ENCODE peak calls at places on chromosomes 6 and 20, in nine cellular contexts. Y is Peyer's patch, Z is astrocyte, R is breast epithelium, P is psoas muscle, M is body of pancreas, S is IMR-90, X is GM23338, L is esophagus squamous epithelium. C is an unnamed sample. For H3K4me1, the result is how much of the 10 kb centered on the place peaks cover.

GRCh38 chr6:157954150-157955117 is 27.2 kb upstream of the SYNJ2 start:
- DNase-seq in Y (peak), Z (no peak), R (no peak), P (no peak), M (peak), S (peak), X (peak), L (no peak), C (no peak)

GRCh38 chr6:4637691-4638433 is 138.3 kb upstream of the CDYL start:
- DNase-seq in Y (no peak), Z (peak), R (no peak), P (no peak), M (no peak), S (peak), X (no peak), L (no peak), C (no peak)

GRCh38 chr6:16081337-16081736 is 47.5 kb upstream of the MYLIP start:
- DNase-seq in Y (no peak), Z (no peak), R (no peak), P (no peak), M (no peak), S (no peak), X (no peak), L (no peak), C (no peak)

GRCh38 chr6:78611886-78612480 is 255.4 kb upstream of the IRAK1BP1 start:
- DNase-seq in Y (no peak), Z (no peak), R (no peak), P (no peak), M (no peak), S (no peak), X (peak), L (no peak), C (no peak)

GRCh38 chr6:160027931-160028330 is 59.0 kb downstream of the IGF2R start:
- DNase-seq in Y (no peak), Z (no peak), R (no peak), P (no peak), M (no peak), S (no peak), X (no peak), L (no peak), C (no peak)

GRCh38 chr6:150584065-150584464 is 15.6 kb upstream of the PLEKHG1 start:
- DNase-seq in Y (no peak), Z (no peak), R (no peak), P (no peak), M (no peak), S (no peak), X (no peak), L (no peak), C (no peak)

GRCh38 chr20:58889334-58890072 is 37.0 kb downstream of the GNAS start:
- DNase-seq in Y (no peak), Z (no peak), R (no peak), P (no peak), M (no peak), S (no peak), X (no peak), L (no peak), C (no peak)

GRCh38 chr6:112216699-112217551 is 37.4 kb downstream of the LAMA4 start:
- DNase-seq in Y (no peak), Z (peak), R (no peak), P (no peak), M (no peak), S (peak), X (no peak), L (no peak), C (no peak)

GRCh38 chr20:24963672-24964517 is 14.8 kb downstream of the CST7 start:
- DNase-seq in Y (no peak), Z (no peak), R (no peak), P (no peak), M (no peak), S (no peak), X (no peak), L (no peak), C (no peak)

GRCh38 chr6:119351005-119351394 is 1.4 kb upstream of the MAN1A1 start:
- DNase-seq in Y (no peak), Z (peak), R (no peak), P (no peak), M (no peak), S (peak), X (no peak), L (no peak), C (no peak)

GRCh38 chr6:144248470-144249301 is 36.4 kb upstream of the UTRN start:
- DNase-seq in Y (no peak), Z (peak), R (no peak), P (no peak), M (no peak), S (peak), X (no peak), L (no peak), C (no peak)

GRCh38 chr20:58691405-58691772 is 1.2 kb upstream of the NPEPL1 start:
- DNase-seq in Y (no peak), Z (no peak), R (no peak), P (no peak), M (no peak), S (no peak), X (no peak), L (no peak), C (no peak)

GRCh38 chr20:17648306-17648646 is 33.8 kb downstream of the RRBP1 start:
- DNase-seq in Y (peak), Z (no peak), R (no peak), P (peak), M (no peak), S (no peak), X (no peak), L (no peak), C (no peak)

GRCh38 chr20:64205611-64206026 is 41.4 kb downstream of the MYT1 start:
- DNase-seq in Y (no peak), Z (no peak), R (no peak), P (no peak), M (no peak), S (no peak), X (no peak), L (no peak), C (no peak)

GRCh38 chr6:90074161-90074560 is 179.9 kb downstream of the GJA10 start:
- DNase-seq in Y (no peak), Z (peak), R (no peak), P (no peak), M (no peak), S (peak), X (no peak), L (no peak), C (no peak)

GRCh38 chr6:116144590-116144989 is 18.7 kb upstream of the COL10A1 start:
- DNase-seq in Y (no peak), Z (peak), R (no peak), P (no peak), M (no peak), S (peak), X (no peak), L (no peak), C (no peak)

GRCh38 chr6:22621701-22622100 is 52.3 kb downstream of the HDGFL1 start:
- DNase-seq in Y (no peak), Z (no peak), R (no peak), P (no peak), M (no peak), S (no peak), X (no peak), L (no peak), C (no peak)

GRCh38 chr6:63799813-63800212 is 164.2 kb downstream of the PHF3 start:
- DNase-seq in Y (no peak), Z (no peak), R (no peak), P (no peak), M (no peak), S (no peak), X (no peak), L (no peak), C (no peak)

GRCh38 chr6:126804255-126805064 is 314.0 kb upstream of the RSPO3 start:
- DNase-seq in Y (no peak), Z (peak), R (no peak), P (no peak), M (peak), S (peak), X (peak), L (no peak), C (no peak)

GRCh38 chr6:167819640-167820039 is 7.1 kb upstream of the AFDN start:
- DNase-seq in Y (no peak), Z (no peak), R (no peak), P (no peak), M (no peak), S (no peak), X (no peak), L (no peak), C (no peak)

GRCh38 chr6:87391334-87391733 is 16.4 kb upstream of the CFAP206 start:
- DNase-seq in Y (no peak), Z (no peak), R (no peak), P (no peak), M (no peak), S (peak), X (peak), L (no peak), C (no peak)

GRCh38 chr6:2911171-2911570 is 8.1 kb upstream of the SERPINB9 start:
- DNase-seq in Y (no peak), Z (no peak), R (peak), P (no peak), M (no peak), S (no peak), X (no peak), L (no peak), C (no peak)

GRCh38 chr6:158879180-158879579 is 60.0 kb upstream of the EZR start:
- DNase-seq in Y (no peak), Z (peak), R (no peak), P (no peak), M (no peak), S (no peak), X (peak), L (no peak), C (no peak)

GRCh38 chr6:111941686-111942330 is 68.6 kb upstream of the FYN start:
- DNase-seq in Y (no peak), Z (no peak), R (no peak), P (no peak), M (no peak), S (no peak), X (no peak), L (no peak), C (no peak)

DNA sequence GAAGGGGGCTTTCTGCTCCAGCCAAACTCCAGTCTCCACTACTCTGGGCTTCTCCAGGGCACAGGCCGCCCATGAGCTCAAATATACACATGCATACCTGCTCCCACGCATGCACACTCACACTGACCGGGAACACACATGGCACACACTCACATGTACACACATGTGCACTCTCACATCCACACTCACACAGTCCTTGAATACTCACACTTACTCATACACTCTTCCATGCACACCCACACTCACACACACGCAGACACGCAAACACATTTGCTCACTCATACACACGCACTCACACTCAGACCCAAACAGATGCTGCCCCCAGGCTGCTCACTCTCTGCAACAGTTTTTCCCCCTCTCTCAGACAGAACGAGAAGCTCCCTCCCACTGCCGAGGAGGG is 7.0 kb downstream of the GDAP1L1 start:
- DNase-seq in Y (no peak), Z (no peak), R (no peak), P (no peak), M (no peak), S (no peak), X (no peak), L (no peak), C (no peak)
- H3K27ac ChIP-seq in Y (no peak), Z (no peak), R (no peak), P (no peak), M (no peak), S (no peak), X (no peak), L (no peak), C (no peak)

DNA sequence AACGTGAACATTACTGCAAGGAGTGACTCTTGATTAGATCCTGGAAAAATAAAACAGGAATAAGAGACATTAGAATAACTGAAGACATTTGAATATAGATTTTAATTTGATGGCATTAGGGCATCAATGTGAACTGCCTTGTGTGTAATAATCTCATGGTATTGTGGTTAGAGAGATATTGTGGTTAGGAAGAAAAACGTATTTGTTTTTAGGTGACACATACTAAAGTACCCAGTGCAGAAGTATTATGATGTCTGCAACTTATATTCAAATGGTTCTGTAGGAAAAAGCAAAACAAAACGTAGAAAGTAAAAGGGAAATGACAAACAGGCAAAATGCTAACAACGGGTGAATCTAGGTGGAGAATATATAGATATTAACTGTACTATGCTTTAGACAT is 65.9 kb upstream of the OGFRL1 start:
- DNase-seq in Y (no peak), Z (no peak), R (no peak), P (no peak), M (no peak), S (no peak), X (no peak), L (no peak), C (no peak)
- H3K4me1 ChIP-seq in Y (under half), Z (under half), R (under half), P (under half), M (under half), S (under half), X (under half), L (under half), C (under half)

DNA sequence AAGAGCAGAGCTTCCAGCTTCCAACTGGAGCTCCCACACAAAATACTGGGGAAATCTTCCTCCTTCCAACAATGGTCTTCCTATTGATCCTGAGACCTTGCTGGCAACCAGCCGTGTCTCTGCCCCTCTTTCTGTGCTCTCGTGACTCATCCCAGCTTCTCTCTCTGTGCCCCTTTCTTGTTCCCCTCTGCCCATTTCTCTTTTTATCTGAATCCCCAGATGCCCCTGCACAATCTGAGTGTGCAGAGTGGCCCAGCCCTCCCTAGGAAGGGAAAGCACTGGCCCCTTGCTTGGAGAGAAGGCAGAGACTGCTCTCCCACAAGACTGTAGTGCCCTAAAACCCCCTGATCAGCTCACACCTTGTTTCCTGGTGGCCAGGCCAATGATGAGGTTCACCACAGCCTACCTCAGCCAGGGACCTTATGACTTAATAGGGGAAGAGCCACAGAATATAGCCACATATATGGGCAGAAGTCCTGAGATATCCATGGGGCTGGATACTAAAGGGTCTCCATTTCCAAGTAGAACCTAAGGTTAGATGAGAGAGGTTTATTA is 23.1 kb upstream of the MAS1L start:
- DNase-seq in Y (no peak), Z (no peak), R (no peak), P (no peak), M (no peak), S (no peak), X (no peak), L (no peak), C (no peak)
- TF ChIP-seq CTCF in Y (no peak), Z (no peak), R (no peak), P (no peak), M (no peak), S (no peak), X (no peak), L (no peak), C (no peak)

GRCh38 chr6:162727347-162728176 is at the start of the genes PACRG and PRKN:
- DNase-seq in Y (peak), Z (peak), R (peak), P (peak), M (peak), S (peak), X (peak), L (peak), C (peak)

GRCh38 chr6:162728706-162729105 is 932 bp downstream of the PACRG start:
- DNase-seq in Y (no peak), Z (no peak), R (no peak), P (no peak), M (no peak), S (no peak), X (no peak), L (no peak), C (no peak)

GRCh38 chr6:162730502-162730901 is 2.7 kb downstream of the PACRG start:
- DNase-seq in Y (no peak), Z (no peak), R (no peak), P (no peak), M (no peak), S (no peak), X (no peak), L (no peak), C (no peak)

GRCh38 chr6:162726997-162727346 is 594 bp downstream of the PRKN start:
- DNase-seq in Y (no peak), Z (no peak), R (no peak), P (no peak), M (no peak), S (no peak), X (no peak), L (no peak), C (no peak)

DNA sequence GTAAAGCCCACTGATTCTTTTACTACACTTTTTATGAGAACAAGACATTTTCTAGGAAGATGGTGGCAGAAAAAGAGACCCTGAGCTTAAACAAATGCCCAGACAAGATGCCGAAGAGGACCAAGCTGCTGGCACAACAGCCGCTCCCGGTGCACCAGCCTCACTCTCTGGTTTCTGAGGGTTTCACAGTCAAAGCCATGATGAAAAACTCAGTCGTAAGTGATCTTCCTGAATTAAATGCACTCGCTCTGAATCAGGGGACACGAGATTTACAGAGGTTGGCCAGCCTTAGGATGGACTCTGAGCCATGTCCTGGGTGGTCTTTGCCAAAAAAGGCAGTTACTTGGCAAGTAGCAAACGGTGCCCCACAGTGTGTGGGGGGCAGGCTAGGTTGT is 400 bp downstream of the PACRG start:
- DNase-seq in Y (no peak), Z (no peak), R (no peak), P (no peak), M (peak), S (no peak), X (peak), L (no peak), C (no peak)
- H3K27ac ChIP-seq in Y (peak), Z (peak), R (peak), P (peak), M (peak), S (no peak), X (peak), L (peak), C (peak)

GRCh38 chr20:48718914-48719578 is 108.8 kb downstream of the PREX1 start:
- DNase-seq in Y (peak), Z (no peak), R (no peak), P (no peak), M (no peak), S (no peak), X (no peak), L (no peak), C (no peak)

GRCh38 chr20:48721324-48722001 is 106.3 kb downstream of the PREX1 start:
- DNase-seq in Y (no peak), Z (no peak), R (no peak), P (no peak), M (no peak), S (no peak), X (no peak), L (no peak), C (no peak)

GRCh38 chr20:48722002-48722731 is 105.6 kb downstream of the PREX1 start:
- DNase-seq in Y (no peak), Z (peak), R (no peak), P (no peak), M (no peak), S (peak), X (no peak), L (no peak), C (no peak)

GRCh38 chr20:48719598-48720255 is 108.1 kb downstream of the PREX1 start:
- DNase-seq in Y (peak), Z (no peak), R (no peak), P (no peak), M (no peak), S (no peak), X (no peak), L (no peak), C (no peak)

GRCh38 chr20:48720256-48721020 is 107.4 kb downstream of the PREX1 start:
- DNase-seq in Y (peak), Z (no peak), R (no peak), P (no peak), M (no peak), S (no peak), X (no peak), L (no peak), C (peak)
- H3K4me1 ChIP-seq in Y (half or more), Z (under half), R (under half), P (under half), M (under half), S (under half), X (under half), L (half or more), C (half or more)

GRCh38 chr6:108115598-108116058 is 41.1 kb upstream of the OSTM1 start:
- DNase-seq in Y (peak), Z (no peak), R (no peak), P (peak), M (peak), S (peak), X (peak), L (no peak), C (peak)
- TF ChIP-seq CTCF in Y (peak), Z (peak), R (no peak), P (peak), M (peak), S (peak), X (peak), L (no peak), C (peak)